ENCODE peak calls at places on chromosome 20, in seven cellular contexts. P is OCI-LY7; Y is ACHN; H is NCI-H446; J is stimulated activated CD4-positive, alpha-beta T cell treated with anti-CD3 and anti-CD28 coated beads, TNF-alpha, amount 100 ng/mL, for 4 hours; T is endothelial cell of umbilical vein; L is memory B cell. C is an unnamed sample.

GRCh38 chr20:36116813-36117441 is 37.6 kb upstream of the EPB41L1 start:
- DNase-seq in P (no peak), J (no peak), T (no peak), Y (peak; percentile 17), H (no peak), L (no peak), C (peak; percentile 43)

GRCh38 chr20:50575869-50576720 is 65.9 kb downstream of the PTPN1 start:
- DNase-seq in J (peak; percentile 49), T (peak; percentile 61), L (peak; percentile 55), H (peak; percentile 46), Y (peak; percentile 52), P (peak; percentile 70), C (peak; percentile 52)

GRCh38 chr20:4957939-4958362 is 43.4 kb downstream of the SLC23A2 start:
- DNase-seq in P (no peak), Y (peak; percentile 20), J (no peak), H (no peak), L (no peak), T (no peak), C (no peak)

GRCh38 chr20:23928788-23929187 is 49.2 kb upstream of the CST5 start:
- DNase-seq in P (peak; percentile 24), J (no peak), T (no peak), H (no peak), Y (no peak), L (no peak), C (no peak)

GRCh38 chr20:9955646-9956045 is 79.1 kb upstream of the ANKEF1 start:
- DNase-seq in Y (no peak), L (no peak), H (no peak), T (peak; percentile 17), P (no peak), J (no peak), C (peak; percentile 68)

GRCh38 chr20:33731693-33732165 is at the start of gene ZNF341:
- DNase-seq in L (peak; percentile 95), P (peak; percentile 94), J (peak; percentile 79), Y (peak; percentile 85), H (peak; percentile 97), T (peak; percentile 74), C (peak; percentile 89)

GRCh38 chr20:33871362-33871761 is 60.2 kb downstream of the CHMP4B start:
- DNase-seq in P (no peak), H (peak; percentile 20), Y (no peak), T (no peak), J (no peak), L (no peak), C (no peak)

GRCh38 chr20:45221076-45221475 is at the start of gene SEMG2:
- DNase-seq in P (no peak), H (no peak), T (no peak), L (no peak), J (no peak), Y (no peak), C (no peak)

GRCh38 chr20:50026746-50027575 is 44.2 kb downstream of the SNAI1 start:
- DNase-seq in P (no peak), J (no peak), H (no peak), Y (no peak), L (no peak), T (no peak), C (no peak)

GRCh38 chr20:1185316-1185741 is 548 bp upstream of the TMEM74B start:
- DNase-seq in T (no peak), J (no peak), L (no peak), Y (peak; percentile 2), P (no peak), H (no peak), C (peak; percentile 30)

GRCh38 chr20:46204594-46205205 is 86.6 kb downstream of the CD40 start:
- DNase-seq in T (no peak), Y (no peak), L (no peak), H (no peak), P (no peak), J (no peak), C (no peak)

GRCh38 chr20:63151554-63152321 is 64.2 kb downstream of the YTHDF1 start:
- DNase-seq in J (no peak), P (no peak), H (no peak), L (no peak), Y (no peak), T (no peak), C (no peak)

GRCh38 chr20:18712877-18713276 is 100.7 kb upstream of the SCP2D1 start:
- DNase-seq in Y (no peak), P (no peak), J (no peak), L (no peak), T (no peak), H (no peak), C (no peak)

GRCh38 chr20:18543932-18544331 is 23.3 kb upstream of the SMIM26 start:
- DNase-seq in Y (no peak), J (no peak), L (no peak), P (no peak), T (no peak), H (peak; percentile 89), C (no peak)

GRCh38 chr20:63538204-63539091 is 1.3 kb upstream of the PTK6 start:
- DNase-seq in H (no peak), P (peak; percentile 29), Y (peak; percentile 63), L (peak; percentile 62), J (no peak), T (no peak), C (peak; percentile 73)

GRCh38 chr20:43667341-43668132 is 623 bp downstream of the MYBL2 start:
- DNase-seq in J (no peak), Y (no peak), P (peak; percentile 84), L (no peak), H (peak; percentile 60), T (no peak), C (no peak)

GRCh38 chr20:419556-420168 is 11.6 kb downstream of the RBCK1 start:
- DNase-seq in H (no peak), L (peak; percentile 56), P (peak; percentile 37), T (no peak), Y (no peak), J (no peak), C (no peak)

GRCh38 chr20:45080867-45081616 is 19.9 kb downstream of the KCNS1 start:
- DNase-seq in Y (peak; percentile 8), T (peak; percentile 24), L (no peak), J (no peak), P (peak; percentile 16), H (peak; percentile 28), C (peak; percentile 45)

GRCh38 chr20:4726710-4727391 is 5.1 kb downstream of the PRND start:
- DNase-seq in L (peak; percentile 63), P (peak; percentile 16), H (no peak), T (peak; percentile 51), Y (no peak), J (no peak), C (peak; percentile 62)

GRCh38 chr20:49893242-49894072 is 21.9 kb downstream of the SPATA2 start:
- DNase-seq in L (no peak), H (no peak), P (no peak), T (no peak), J (no peak), Y (no peak), C (no peak)

GRCh38 chr20:32329817-32330554 is 28.1 kb upstream of the ASXL1 start:
- DNase-seq in J (no peak), T (no peak), P (no peak), H (no peak), Y (no peak), L (no peak), C (no peak)

GRCh38 chr20:49913399-49914047 is 1.8 kb downstream of the SPATA2 start:
- DNase-seq in Y (no peak), T (no peak), J (no peak), H (no peak), P (no peak), L (no peak), C (peak; percentile 60)

GRCh38 chr20:62418709-62419487 is 8.4 kb downstream of the RBBP8NL start:
- DNase-seq in L (no peak), Y (no peak), J (no peak), P (no peak), T (no peak), H (no peak), C (no peak)

GRCh38 chr20:58011106-58011946 is 217.1 kb downstream of the ANKRD60 start:
- DNase-seq in H (no peak), Y (no peak), J (no peak), T (no peak), P (no peak), L (no peak), C (no peak)

GRCh38 chr20:38434310-38434741 is 802 bp downstream of the SNHG17 start:
- DNase-seq in J (no peak), H (no peak), Y (no peak), T (peak; percentile 50), P (peak; percentile 44), L (peak; percentile 24), C (peak; percentile 63)

GRCh38 chr20:11395581-11395980 is 522.1 kb upstream of the BTBD3 start:
- DNase-seq in H (no peak), Y (no peak), T (no peak), L (no peak), P (no peak), J (no peak), C (no peak)

GRCh38 chr20:61249626-61250025 is 2.4 kb upstream of the CDH4 start:
- DNase-seq in P (no peak), T (no peak), H (no peak), L (no peak), Y (no peak), J (no peak), C (no peak)